ENCODE peak calls at places on chromosomes 2 and 18, in six cellular contexts. One of them, this sample, is unnamed.

GRCh38 chr18:26190506-26190905 is 35.7 kb upstream of the TAF4B start:
- DNase-seq in DND-41: peak
- DNase-seq in adrenal gland: no peak
- DNase-seq in AG04450: no peak
- DNase-seq in HFF-Myc: no peak
- DNase-seq in fibroblast of the aortic adventitia: no peak
- DNase-seq in this sample: no peak

GRCh38 chr2:166573393-166573792 is 79.3 kb upstream of the SCN7A start:
- DNase-seq in HFF-Myc: peak
- DNase-seq in fibroblast of the aortic adventitia: peak
- DNase-seq in adrenal gland: no peak
- DNase-seq in DND-41: no peak
- DNase-seq in AG04450: peak
- DNase-seq in this sample: no peak

GRCh38 chr2:172280820-172281454 is 146.4 kb upstream of the ITGA6 start:
- DNase-seq in adrenal gland: peak
- DNase-seq in HFF-Myc: no peak
- DNase-seq in AG04450: no peak
- DNase-seq in fibroblast of the aortic adventitia: no peak
- DNase-seq in DND-41: no peak
- DNase-seq in this sample: no peak

GRCh38 chr2:173553589-173553988 is 198.9 kb downstream of the CDCA7 start:
- DNase-seq in HFF-Myc: peak
- DNase-seq in adrenal gland: no peak
- DNase-seq in fibroblast of the aortic adventitia: peak
- DNase-seq in AG04450: no peak
- DNase-seq in DND-41: no peak
- DNase-seq in this sample: no peak

GRCh38 chr18:22302152-22302551 is 115.6 kb downstream of the CTAGE1 start:
- DNase-seq in AG04450: no peak
- DNase-seq in DND-41: no peak
- DNase-seq in adrenal gland: no peak
- DNase-seq in HFF-Myc: no peak
- DNase-seq in fibroblast of the aortic adventitia: no peak
- DNase-seq in this sample: no peak

GRCh38 chr2:216195565-216195978 is 86.4 kb downstream of the XRCC5 start:
- DNase-seq in AG04450: peak
- DNase-seq in fibroblast of the aortic adventitia: peak
- DNase-seq in DND-41: no peak
- DNase-seq in HFF-Myc: no peak
- DNase-seq in adrenal gland: peak
- DNase-seq in this sample: no peak

GRCh38 chr2:188422726-188423125 is 131.1 kb downstream of the GULP1 start:
- DNase-seq in AG04450: no peak
- DNase-seq in adrenal gland: no peak
- DNase-seq in HFF-Myc: no peak
- DNase-seq in DND-41: no peak
- DNase-seq in fibroblast of the aortic adventitia: no peak
- DNase-seq in this sample: no peak

GRCh38 chr2:224278531-224278930 is 123.4 kb downstream of the FAM124B start:
- DNase-seq in DND-41: no peak
- DNase-seq in HFF-Myc: no peak
- DNase-seq in adrenal gland: no peak
- DNase-seq in fibroblast of the aortic adventitia: peak
- DNase-seq in AG04450: no peak
- DNase-seq in this sample: no peak

GRCh38 chr2:127740665-127741287 is 39.5 kb downstream of the SFT2D3 start:
- DNase-seq in HFF-Myc: no peak
- DNase-seq in DND-41: no peak
- DNase-seq in adrenal gland: no peak
- DNase-seq in fibroblast of the aortic adventitia: no peak
- DNase-seq in AG04450: no peak
- DNase-seq in this sample: no peak

GRCh38 chr2:15769676-15770075 is 170.7 kb upstream of the MYCN start:
- DNase-seq in fibroblast of the aortic adventitia: no peak
- DNase-seq in adrenal gland: no peak
- DNase-seq in AG04450: no peak
- DNase-seq in DND-41: no peak
- DNase-seq in HFF-Myc: no peak
- DNase-seq in this sample: no peak

GRCh38 chr2:188600536-188601210 is 309.0 kb downstream of the GULP1 start:
- DNase-seq in adrenal gland: no peak
- DNase-seq in AG04450: peak
- DNase-seq in DND-41: no peak
- DNase-seq in HFF-Myc: no peak
- DNase-seq in fibroblast of the aortic adventitia: peak
- DNase-seq in this sample: no peak

GRCh38 chr2:8676191-8676914 is 5.5 kb upstream of the ID2 start:
- DNase-seq in HFF-Myc: no peak
- DNase-seq in DND-41: no peak
- DNase-seq in adrenal gland: peak
- DNase-seq in fibroblast of the aortic adventitia: peak
- DNase-seq in AG04450: no peak
- DNase-seq in this sample: peak

GRCh38 chr18:36752929-36753865 is 75.6 kb downstream of the TPGS2 start:
- DNase-seq in AG04450: no peak
- DNase-seq in adrenal gland: peak
- DNase-seq in fibroblast of the aortic adventitia: peak
- DNase-seq in DND-41: no peak
- DNase-seq in HFF-Myc: no peak
- DNase-seq in this sample: no peak

GRCh38 chr2:71181316-71181715 is 45.6 kb downstream of the PAIP2B start:
- DNase-seq in HFF-Myc: no peak
- DNase-seq in DND-41: no peak
- DNase-seq in AG04450: no peak
- DNase-seq in fibroblast of the aortic adventitia: no peak
- DNase-seq in adrenal gland: no peak
- DNase-seq in this sample: no peak

GRCh38 chr2:76197842-76198448 is 487.2 kb upstream of the GCFC2 start:
- DNase-seq in fibroblast of the aortic adventitia: peak
- DNase-seq in adrenal gland: peak
- DNase-seq in DND-41: peak
- DNase-seq in HFF-Myc: peak
- DNase-seq in AG04450: peak
- DNase-seq in this sample: no peak

GRCh38 chr2:216921057-216921456 is 61.2 kb upstream of the TNP1 start:
- DNase-seq in HFF-Myc: no peak
- DNase-seq in AG04450: no peak
- DNase-seq in adrenal gland: no peak
- DNase-seq in fibroblast of the aortic adventitia: no peak
- DNase-seq in DND-41: no peak
- DNase-seq in this sample: no peak

GRCh38 chr2:162125138-162125537 is 26.9 kb downstream of the GCG start:
- DNase-seq in HFF-Myc: no peak
- DNase-seq in adrenal gland: no peak
- DNase-seq in fibroblast of the aortic adventitia: no peak
- DNase-seq in DND-41: no peak
- DNase-seq in AG04450: no peak
- DNase-seq in this sample: no peak

GRCh38 chr2:168907940-168908662 is 7.0 kb downstream of the G6PC2 start:
- DNase-seq in HFF-Myc: no peak
- DNase-seq in DND-41: no peak
- DNase-seq in fibroblast of the aortic adventitia: no peak
- DNase-seq in AG04450: no peak
- DNase-seq in adrenal gland: no peak
- DNase-seq in this sample: no peak

GRCh38 chr2:165528691-165529090 is 59.2 kb downstream of the CSRNP3 start:
- DNase-seq in DND-41: no peak
- DNase-seq in adrenal gland: no peak
- DNase-seq in fibroblast of the aortic adventitia: no peak
- DNase-seq in AG04450: no peak
- DNase-seq in HFF-Myc: no peak
- DNase-seq in this sample: no peak

GRCh38 chr2:45024600-45025291 is 15.5 kb upstream of the SIX2 start:
- DNase-seq in HFF-Myc: peak
- DNase-seq in AG04450: peak
- DNase-seq in fibroblast of the aortic adventitia: peak
- DNase-seq in DND-41: peak
- DNase-seq in adrenal gland: no peak
- DNase-seq in this sample: no peak

GRCh38 chr2:178205853-178206516 is 11.7 kb downstream of the OSBPL6 start:
- DNase-seq in fibroblast of the aortic adventitia: no peak
- DNase-seq in HFF-Myc: no peak
- DNase-seq in DND-41: no peak
- DNase-seq in AG04450: no peak
- DNase-seq in adrenal gland: no peak
- DNase-seq in this sample: no peak

GRCh38 chr2:82985572-82986197 is 1473.4 kb downstream of the SUCLG1 start:
- DNase-seq in DND-41: no peak
- DNase-seq in adrenal gland: no peak
- DNase-seq in HFF-Myc: no peak
- DNase-seq in fibroblast of the aortic adventitia: no peak
- DNase-seq in AG04450: no peak
- DNase-seq in this sample: no peak

GRCh38 chr2:47534179-47534919 is 131.4 kb downstream of the MSH2 start:
- DNase-seq in AG04450: peak
- DNase-seq in fibroblast of the aortic adventitia: peak
- DNase-seq in DND-41: no peak
- DNase-seq in HFF-Myc: peak
- DNase-seq in adrenal gland: peak
- DNase-seq in this sample: no peak

GRCh38 chr2:238278626-238279323 is 9.6 kb downstream of the PER2 start:
- DNase-seq in HFF-Myc: no peak
- DNase-seq in AG04450: no peak
- DNase-seq in fibroblast of the aortic adventitia: no peak
- DNase-seq in adrenal gland: no peak
- DNase-seq in DND-41: no peak
- DNase-seq in this sample: no peak

GRCh38 chr18:63138469-63139340 is 180.9 kb downstream of the BCL2 start:
- DNase-seq in DND-41: peak
- DNase-seq in HFF-Myc: no peak
- DNase-seq in fibroblast of the aortic adventitia: no peak
- DNase-seq in adrenal gland: no peak
- DNase-seq in AG04450: no peak
- DNase-seq in this sample: no peak

GRCh38 chr2:98869868-98870267 is 66.2 kb downstream of the CRACDL start:
- DNase-seq in AG04450: no peak
- DNase-seq in DND-41: no peak
- DNase-seq in adrenal gland: no peak
- DNase-seq in HFF-Myc: no peak
- DNase-seq in fibroblast of the aortic adventitia: no peak
- DNase-seq in this sample: no peak

GRCh38 chr18:58970943-58971799 is 106.5 kb downstream of the ZNF532 start:
- DNase-seq in DND-41: no peak
- DNase-seq in adrenal gland: no peak
- DNase-seq in AG04450: no peak
- DNase-seq in HFF-Myc: no peak
- DNase-seq in fibroblast of the aortic adventitia: no peak
- DNase-seq in this sample: no peak

GRCh38 chr2:8119782-8120551 is 561.9 kb upstream of the ID2 start:
- DNase-seq in adrenal gland: peak
- DNase-seq in HFF-Myc: no peak
- DNase-seq in fibroblast of the aortic adventitia: peak
- DNase-seq in DND-41: no peak
- DNase-seq in AG04450: no peak
- DNase-seq in this sample: no peak

GRCh38 chr2:196977491-196977890 is 51.0 kb upstream of the PGAP1 start:
- DNase-seq in HFF-Myc: no peak
- DNase-seq in fibroblast of the aortic adventitia: peak
- DNase-seq in adrenal gland: no peak
- DNase-seq in DND-41: no peak
- DNase-seq in AG04450: no peak
- DNase-seq in this sample: no peak

GRCh38 chr2:238136820-238137537 is 1.5 kb upstream of the KLHL30 start:
- DNase-seq in adrenal gland: peak
- DNase-seq in HFF-Myc: no peak
- DNase-seq in DND-41: no peak
- DNase-seq in AG04450: peak
- DNase-seq in fibroblast of the aortic adventitia: peak
- DNase-seq in this sample: no peak

GRCh38 chr2:127175821-127176354 is 44.2 kb downstream of the CYP27C1 start:
- DNase-seq in DND-41: no peak
- DNase-seq in AG04450: no peak
- DNase-seq in adrenal gland: no peak
- DNase-seq in HFF-Myc: no peak
- DNase-seq in fibroblast of the aortic adventitia: peak
- DNase-seq in this sample: no peak

DNA sequence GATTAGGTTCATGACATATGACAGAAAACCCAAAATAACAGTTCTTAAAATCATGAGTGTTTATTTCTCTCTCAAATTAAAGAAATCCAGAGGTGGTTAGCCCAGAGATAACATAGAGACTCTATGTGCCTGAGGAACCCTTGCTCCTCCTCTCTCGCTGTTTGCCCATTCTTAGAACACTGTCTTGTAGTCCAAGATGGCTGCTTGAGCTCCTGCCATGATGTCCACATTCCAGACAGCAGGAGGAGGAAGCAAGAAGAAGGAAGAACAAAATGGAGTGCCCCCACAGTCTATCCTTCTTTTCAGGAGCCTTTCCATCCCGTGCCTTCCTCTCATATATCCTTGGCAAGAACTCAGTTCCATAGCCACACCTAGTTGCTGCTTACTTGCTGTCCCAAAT is 13.9 kb upstream of the ST8SIA5 start:
- DNase-seq in AG04450: no peak
- DNase-seq in DND-41: no peak
- DNase-seq in fibroblast of the aortic adventitia: no peak
- DNase-seq in HFF-Myc: no peak
- DNase-seq in adrenal gland: no peak
- DNase-seq in this sample: no peak
- H3K4me3 ChIP-seq in AG04450: no peak
- H3K4me3 ChIP-seq in DND-41: no peak
- H3K4me3 ChIP-seq in fibroblast of the aortic adventitia: no peak
- H3K4me3 ChIP-seq in HFF-Myc: no peak
- H3K4me3 ChIP-seq in adrenal gland: no peak
- H3K4me3 ChIP-seq in this sample: no peak

GRCh38 chr2:96260404-96261260 is 5.2 kb downstream of the TMEM127 start:
- DNase-seq in fibroblast of the aortic adventitia: peak
- DNase-seq in AG04450: peak
- DNase-seq in DND-41: peak
- DNase-seq in HFF-Myc: peak
- DNase-seq in adrenal gland: peak
- DNase-seq in this sample: no peak
- TF ChIP-seq CTCF in fibroblast of the aortic adventitia: peak
- TF ChIP-seq CTCF in AG04450: peak
- TF ChIP-seq CTCF in DND-41: peak
- TF ChIP-seq CTCF in HFF-Myc: peak
- TF ChIP-seq CTCF in adrenal gland: peak
- TF ChIP-seq CTCF in this sample: no peak

GRCh38 chr2:101828267-101829017 is 130.9 kb downstream of the MAP4K4 start:
- DNase-seq in AG04450: no peak
- DNase-seq in DND-41: no peak
- DNase-seq in HFF-Myc: no peak
- DNase-seq in fibroblast of the aortic adventitia: peak
- DNase-seq in adrenal gland: no peak
- DNase-seq in this sample: no peak
- H3K4me3 ChIP-seq in AG04450: no peak
- H3K4me3 ChIP-seq in DND-41: no peak
- H3K4me3 ChIP-seq in HFF-Myc: no peak
- H3K4me3 ChIP-seq in fibroblast of the aortic adventitia: no peak
- H3K4me3 ChIP-seq in adrenal gland: no peak
- H3K4me3 ChIP-seq in this sample: no peak

GRCh38 chr2:133674433-133675331 is 106.4 kb upstream of the NCKAP5 start:
- DNase-seq in HFF-Myc: peak
- DNase-seq in AG04450: peak
- DNase-seq in DND-41: no peak
- DNase-seq in fibroblast of the aortic adventitia: peak
- DNase-seq in adrenal gland: peak
- DNase-seq in this sample: no peak

GRCh38 chr2:133676392-133677130 is 108.3 kb upstream of the NCKAP5 start:
- DNase-seq in AG04450: peak
- DNase-seq in HFF-Myc: no peak
- DNase-seq in DND-41: no peak
- DNase-seq in fibroblast of the aortic adventitia: peak
- DNase-seq in adrenal gland: no peak
- DNase-seq in this sample: no peak

GRCh38 chr2:133680399-133681044 is 112.3 kb upstream of the NCKAP5 start:
- DNase-seq in DND-41: no peak
- DNase-seq in AG04450: no peak
- DNase-seq in adrenal gland: no peak
- DNase-seq in fibroblast of the aortic adventitia: no peak
- DNase-seq in HFF-Myc: no peak
- DNase-seq in this sample: no peak
- TF ChIP-seq CTCF in DND-41: no peak
- TF ChIP-seq CTCF in AG04450: peak
- TF ChIP-seq CTCF in adrenal gland: no peak
- TF ChIP-seq CTCF in fibroblast of the aortic adventitia: peak
- TF ChIP-seq CTCF in HFF-Myc: no peak
- TF ChIP-seq CTCF in this sample: no peak